ENCODE peak calls at places on chromosomes 6 and 20, in four cellular contexts. A is HCT116, K is MCF 10A, T is GM06990. H is an unnamed sample.

GRCh38 chr6:147177286-147177685 is 26.9 kb upstream of the STXBP5 start:
- DNase-seq in A (no peak), K (no peak), T (no peak), H (no peak)

GRCh38 chr6:143759666-143760065 is 81.9 kb downstream of the PHACTR2 start:
- DNase-seq in A (no peak), K (no peak), T (no peak), H (no peak)

GRCh38 chr20:33316343-33316742 is 33.3 kb downstream of the BPIFB1 start:
- DNase-seq in A (no peak), K (no peak), T (no peak), H (no peak)

GRCh38 chr20:57659131-57659788 is 39.0 kb upstream of the ZBP1 start:
- DNase-seq in A (no peak), K (no peak), T (no peak), H (peak)

GRCh38 chr6:15358579-15359327 is 112.9 kb downstream of the JARID2 start:
- DNase-seq in A (no peak), K (no peak), T (no peak), H (no peak)

GRCh38 chr6:154668156-154668555 is 65.1 kb upstream of the SCAF8 start:
- DNase-seq in A (no peak), K (no peak), T (no peak), H (no peak)

GRCh38 chr6:38498085-38498484 is 141.6 kb downstream of the BTBD9 start:
- DNase-seq in A (no peak), K (peak), T (no peak), H (no peak)

GRCh38 chr6:46042355-46042999 is 26.8 kb upstream of the CLIC5 start:
- DNase-seq in A (peak), K (peak), T (peak), H (peak)

GRCh38 chr6:44670146-44670545 is 282.6 kb downstream of the CDC5L start:
- DNase-seq in A (no peak), K (no peak), T (no peak), H (no peak)

GRCh38 chr6:97198181-97198580 is 84.8 kb downstream of the MMS22L start:
- DNase-seq in A (no peak), K (no peak), T (no peak), H (no peak)

GRCh38 chr6:25280617-25280990 is 1.4 kb downstream of the CARMIL1 start:
- DNase-seq in A (no peak), K (peak), T (no peak), H (peak)

GRCh38 chr6:15313367-15313766 is 67.5 kb downstream of the JARID2 start:
- DNase-seq in A (no peak), K (no peak), T (no peak), H (no peak)

GRCh38 chr20:6008254-6008653 is 45.6 kb downstream of the LRRN4 start:
- DNase-seq in A (no peak), K (peak), T (no peak), H (no peak)

GRCh38 chr6:139748353-139749146 is 374.1 kb upstream of the CITED2 start:
- DNase-seq in A (no peak), K (no peak), T (no peak), H (no peak)

GRCh38 chr6:34386316-34387137 is 5.9 kb downstream of the NUDT3 start:
- DNase-seq in A (no peak), K (peak), T (no peak), H (no peak)

GRCh38 chr6:816510-817084 is 123.7 kb upstream of the EXOC2 start:
- DNase-seq in A (no peak), K (no peak), T (no peak), H (no peak)

GRCh38 chr6:112298021-112298745 is 43.8 kb upstream of the LAMA4 start:
- DNase-seq in A (no peak), K (peak), T (no peak), H (no peak)

GRCh38 chr6:104483225-104483834 is 376.4 kb downstream of the HACE1 start:
- DNase-seq in A (peak), K (peak), T (no peak), H (no peak)

GRCh38 chr6:44642870-44643522 is 255.5 kb downstream of the CDC5L start:
- DNase-seq in A (no peak), K (peak), T (no peak), H (no peak)

GRCh38 chr20:48604426-48604825 is 223.4 kb downstream of the PREX1 start:
- DNase-seq in A (no peak), K (no peak), T (no peak), H (no peak)

GRCh38 chr20:17647391-17648305 is 34.4 kb downstream of the RRBP1 start:
- DNase-seq in A (no peak), K (no peak), T (no peak), H (no peak)

GRCh38 chr6:48135352-48136084 is 24.5 kb upstream of the PTCHD4 start:
- DNase-seq in A (no peak), K (peak), T (no peak), H (no peak)

GRCh38 chr6:158972241-158973233 is 27.5 kb downstream of the RSPH3 start:
- DNase-seq in A (peak), K (peak), T (no peak), H (peak)

GRCh38 chr6:126721581-126722145 is 381.7 kb downstream of the CENPW start:
- DNase-seq in A (peak), K (peak), T (no peak), H (no peak)

GRCh38 chr6:134676307-134677281 is 273.3 kb downstream of the ALDH8A1 start:
- DNase-seq in A (no peak), K (peak), T (no peak), H (no peak)

GRCh38 chr20:59633646-59634045 is 29.3 kb downstream of the PHACTR3 start:
- DNase-seq in A (no peak), K (no peak), T (no peak), H (no peak)

GRCh38 chr6:151494235-151494950 is 576 bp downstream of the CCDC170 start:
- DNase-seq in A (no peak), K (no peak), T (no peak), H (peak)

GRCh38 chr20:5270608-5271007 is 46.1 kb downstream of the PROKR2 start:
- DNase-seq in A (no peak), K (no peak), T (no peak), H (no peak)

GRCh38 chr20:56422131-56422823 is 10.2 kb downstream of the CASS4 start:
- DNase-seq in A (peak), K (peak), T (no peak), H (no peak)

GRCh38 chr6:156933201-156934053 is 156.2 kb downstream of the ARID1B start:
- DNase-seq in A (no peak), K (no peak), T (no peak), H (no peak)

GRCh38 chr6:11050735-11051134 is 6.6 kb upstream of the ELOVL2 start:
- DNase-seq in A (no peak), K (peak), T (no peak), H (no peak)

GRCh38 chr20:34875657-34876160 is 703 bp upstream of the ACSS2 start:
- DNase-seq in A (no peak), K (no peak), T (no peak), H (no peak)
- TF ChIP-seq CTCF in A (peak), K (no peak), T (peak), H (no peak)

GRCh38 chr20:19211252-19211651 is 1.2 kb upstream of the SLC24A3 start:
- DNase-seq in A (no peak), K (no peak), T (no peak), H (no peak)

GRCh38 chr20:19213946-19214490 is 1.6 kb downstream of the SLC24A3 start:
- DNase-seq in A (no peak), K (no peak), T (no peak), H (no peak)

GRCh38 chr20:19211661-19212523 is 550 bp upstream of the SLC24A3 start:
- DNase-seq in A (no peak), K (no peak), T (peak), H (peak)

GRCh38 chr20:19210426-19211155 is 1.9 kb upstream of the SLC24A3 start:
- DNase-seq in A (no peak), K (peak), T (no peak), H (no peak)

DNA sequence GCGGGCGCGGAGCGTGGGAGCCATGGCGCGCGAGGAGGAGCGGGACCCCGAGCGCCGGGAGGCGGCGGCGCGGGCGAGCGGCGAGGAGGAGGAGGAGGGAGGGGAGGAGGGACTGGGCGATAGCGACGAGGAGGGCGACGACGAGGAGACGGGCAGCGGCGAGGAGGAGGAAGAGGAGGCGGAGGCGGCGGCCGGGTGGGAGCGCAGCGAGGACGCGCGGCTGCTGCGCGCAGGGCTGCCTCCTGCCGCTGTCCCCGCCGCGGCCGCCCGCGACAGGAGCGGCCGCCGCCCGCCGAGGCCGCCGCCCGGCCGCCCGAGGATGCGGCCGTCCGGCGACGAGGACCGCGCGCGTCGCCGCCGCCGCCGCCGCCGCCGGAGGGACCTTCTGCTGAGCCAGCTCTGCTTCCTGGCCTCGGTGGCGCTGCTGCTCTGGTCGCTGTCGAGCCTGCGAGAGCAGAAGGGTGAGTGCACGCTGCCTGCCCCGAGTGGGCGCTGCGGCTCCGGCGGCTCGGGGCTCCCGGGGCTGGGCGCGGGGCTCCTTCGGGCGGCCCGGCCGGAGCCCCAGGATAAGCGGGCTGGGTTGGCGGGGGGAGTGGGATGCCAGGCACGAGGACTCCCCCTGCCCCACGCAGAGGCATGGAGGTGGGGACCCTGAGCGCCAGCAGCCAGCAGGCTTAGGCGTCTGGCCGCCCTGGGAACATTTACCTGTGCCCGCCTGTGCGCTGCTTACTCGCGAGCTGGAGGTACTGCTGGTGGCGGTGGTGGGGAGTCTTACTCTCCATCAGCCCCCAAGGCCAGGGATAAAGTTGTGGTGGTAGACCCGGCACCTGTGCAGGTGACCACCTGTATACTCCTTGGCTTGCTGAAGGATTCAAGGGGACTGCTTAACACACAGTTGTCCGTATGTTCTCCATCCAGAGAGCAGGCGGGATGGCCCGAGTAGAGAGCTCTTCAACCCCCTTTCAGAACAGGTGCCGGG is at the start of gene SLC24A3:
- DNase-seq in A (no peak), K (no peak), T (peak), H (peak)
- TF ChIP-seq CTCF in A (no peak), K (no peak), T (peak), H (no peak)

GRCh38 chr6:150355932-150356331 is 12.9 kb upstream of the IYD start:
- DNase-seq in A (no peak), K (no peak), T (no peak), H (no peak)

GRCh38 chr6:150353445-150353844 is 15.4 kb upstream of the IYD start:
- DNase-seq in A (no peak), K (no peak), T (no peak), H (no peak)

GRCh38 chr6:150347845-150348244 is 21.0 kb upstream of the IYD start:
- DNase-seq in A (no peak), K (no peak), T (no peak), H (no peak)

GRCh38 chr6:150354754-150355571 is 13.8 kb upstream of the IYD start:
- DNase-seq in A (no peak), K (no peak), T (no peak), H (no peak)

DNA sequence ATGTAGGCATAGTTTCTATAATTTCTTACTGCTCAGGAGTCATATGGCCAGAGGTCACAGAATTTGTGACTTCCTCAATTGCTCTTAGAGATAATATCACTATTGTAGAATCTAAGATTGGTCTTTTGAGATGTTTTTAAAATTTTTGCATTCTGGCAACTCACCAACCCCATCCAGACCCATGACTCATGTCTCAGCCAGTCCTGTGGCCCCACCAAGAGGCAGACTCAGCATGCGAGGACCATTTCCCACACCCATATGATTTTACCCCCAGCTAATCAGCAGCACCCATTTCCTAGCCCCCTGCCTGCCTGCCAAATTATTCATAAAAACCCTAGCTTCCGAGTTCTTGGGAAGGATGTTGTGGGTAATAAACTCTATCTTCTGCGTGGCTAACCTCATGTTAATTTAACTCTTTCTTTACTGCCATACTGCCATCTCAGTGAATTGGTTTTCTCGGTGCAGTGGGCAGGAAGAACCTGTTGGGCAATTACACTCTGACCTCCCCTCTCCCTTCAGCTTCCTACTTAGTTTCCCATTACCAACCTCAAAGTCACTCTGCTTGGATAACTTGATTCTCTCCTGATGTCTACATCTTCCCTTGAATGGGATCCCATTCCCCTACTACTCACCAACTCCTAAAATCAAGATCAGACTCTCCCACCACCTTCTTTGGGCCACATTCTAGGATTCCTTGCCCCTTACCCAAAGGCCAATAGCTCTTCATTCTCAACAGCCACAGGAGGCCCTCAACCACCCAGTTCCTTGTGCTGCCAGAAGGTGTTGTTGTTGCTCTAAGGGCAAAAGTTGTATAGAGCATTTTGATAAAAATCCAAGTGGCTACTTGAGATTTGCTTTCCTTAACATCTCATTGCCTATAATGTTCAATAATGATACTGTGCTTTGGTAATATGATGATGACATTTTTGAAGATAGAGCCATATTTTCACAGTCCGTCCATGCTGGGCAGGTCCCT is 16.2 kb upstream of the IYD start:
- DNase-seq in A (no peak), K (peak), T (no peak), H (no peak)
- TF ChIP-seq CTCF in A (peak), K (no peak), T (no peak), H (no peak)

GRCh38 chr6:77650098-77650663 is 2.7 kb upstream of the MEI4 start:
- DNase-seq in A (no peak), K (no peak), T (no peak), H (peak)
- TF ChIP-seq CTCF in A (no peak), K (no peak), T (no peak), H (peak)

DNA sequence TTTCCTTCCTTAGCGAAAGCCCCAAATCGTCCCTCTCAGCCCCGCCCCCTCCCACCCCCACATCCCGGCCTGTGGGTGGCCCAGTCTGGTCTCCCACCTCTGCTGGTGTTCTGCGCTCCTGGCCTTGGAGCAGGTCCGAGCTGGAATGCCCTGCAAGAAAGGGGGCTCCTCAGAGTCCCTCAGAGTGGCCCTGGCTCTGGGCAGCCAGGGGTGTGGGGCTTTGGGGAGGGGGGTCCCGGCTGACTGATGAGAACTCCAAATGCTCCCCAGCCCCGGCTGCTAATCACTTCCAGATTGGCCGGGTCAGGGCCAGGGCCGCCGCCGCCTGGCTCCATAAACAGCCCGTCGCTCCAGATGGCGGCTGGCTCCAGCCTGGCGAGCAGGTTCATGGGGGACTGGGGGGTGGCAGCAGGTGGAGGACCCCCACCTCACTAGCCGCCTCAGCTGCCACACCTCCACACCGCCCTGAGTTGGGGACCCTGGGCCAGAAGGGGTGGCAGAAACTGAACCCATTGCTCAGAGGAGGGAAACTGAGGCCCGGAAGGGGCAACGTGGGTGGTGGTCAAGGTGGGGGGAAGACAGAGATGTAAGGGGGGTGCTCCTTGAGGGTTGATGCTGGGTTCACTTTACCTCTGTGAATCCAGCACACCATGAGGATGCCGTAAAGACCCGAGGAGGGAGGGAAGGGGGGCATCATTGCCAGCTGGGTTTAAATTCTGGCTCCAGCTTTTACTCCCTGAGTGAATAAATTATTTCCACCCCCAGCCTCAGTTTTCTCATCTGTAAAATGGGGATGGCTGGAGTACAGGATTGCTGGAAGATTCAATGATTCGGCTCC is 59.8 kb downstream of the UBE2V1 start:
- DNase-seq in A (no peak), K (no peak), T (no peak), H (no peak)
- TF ChIP-seq CTCF in A (no peak), K (no peak), T (no peak), H (no peak)

DNA sequence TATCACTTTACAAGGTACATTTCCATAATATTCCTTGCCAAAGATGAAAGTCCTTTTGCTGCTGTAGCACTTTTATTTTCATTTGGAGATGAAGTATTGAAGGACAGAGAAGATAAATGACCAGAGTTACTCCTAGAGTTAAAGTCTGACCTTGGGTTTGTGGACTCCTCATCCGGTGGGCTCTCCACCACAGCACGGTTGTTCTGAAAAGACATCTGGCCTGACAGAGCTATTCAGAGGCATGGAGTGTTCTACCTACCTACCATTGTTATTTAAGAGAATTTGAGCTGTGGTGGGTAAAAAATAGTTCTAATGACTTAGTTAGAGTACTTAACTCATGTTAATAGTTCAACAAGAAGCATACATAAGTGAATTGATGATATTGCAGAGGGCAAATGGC is 218.4 kb downstream of the CLVS2 start:
- DNase-seq in A (no peak), K (no peak), T (no peak), H (no peak)
- TF ChIP-seq CTCF in A (no peak), K (no peak), T (no peak), H (no peak)

DNA sequence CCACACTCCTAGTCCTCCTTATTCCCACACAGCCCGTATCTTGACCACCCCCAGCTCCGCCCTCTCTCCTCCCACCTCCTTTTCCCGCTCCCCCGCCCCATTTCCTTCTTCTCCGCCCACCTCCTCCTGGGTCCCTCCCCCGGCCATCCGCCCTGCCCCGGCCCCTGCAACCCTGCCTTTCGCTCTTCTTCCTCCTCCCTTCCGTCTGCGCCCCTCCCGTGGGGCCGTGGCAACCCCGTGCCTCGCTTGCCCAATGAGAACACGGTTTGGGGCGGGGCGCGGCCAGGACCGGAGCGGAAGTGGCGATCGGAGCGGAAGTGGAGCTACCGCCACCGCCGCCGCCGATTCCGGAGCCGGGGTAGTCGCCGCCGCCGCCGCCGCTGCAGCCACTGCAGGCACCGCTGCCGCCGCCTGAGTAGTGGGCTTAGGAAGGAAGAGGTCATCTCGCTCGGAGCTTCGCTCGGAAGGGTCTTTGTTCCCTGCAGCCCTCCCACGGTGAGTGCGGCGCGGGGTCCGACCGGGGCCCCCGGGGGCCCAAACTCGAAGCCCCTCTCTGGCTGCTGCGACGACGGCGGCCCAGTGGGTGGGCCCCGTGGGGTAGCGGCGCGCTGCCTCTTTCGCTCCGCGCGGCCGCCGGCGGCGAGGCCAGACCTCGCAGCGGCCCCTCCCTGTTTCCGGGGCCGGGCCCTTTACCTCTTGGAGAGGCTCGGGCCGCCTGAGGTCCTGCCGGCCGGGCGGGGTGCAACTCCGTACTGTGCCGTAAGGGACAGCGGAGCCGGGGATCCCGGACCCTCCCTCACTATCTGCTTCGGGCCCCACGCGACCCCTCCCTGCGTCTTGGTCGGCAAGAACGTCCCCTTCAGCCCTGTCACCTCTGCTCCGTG is at the start of gene YWHAB:
- DNase-seq in A (peak), K (peak), T (peak), H (peak)
- TF ChIP-seq CTCF in A (no peak), K (no peak), T (no peak), H (no peak)

H was measured in GM13976.